ENCODE peak calls at places on chromosome 15, in nine cellular contexts. U is fibroblast of villous mesenchyme; B is activated T-cell treated with anti-CD3 and anti-CD28 coated beads, Interleukin-2, amount 50 U/mL, for 4 hours; P is GM10248; W is COR-L47; L is H54; Y is EL; R is body of pancreas; H is PC-9. Z is an unnamed sample.

GRCh38 chr15:66673410-66674322 is 28.4 kb upstream of the SMAD6 start:
- DNase-seq in R (no peak), L (no peak), W (no peak), Y (peak; percentile 19), H (no peak), P (peak; percentile 59), U (peak; percentile 44), B (no peak), Z (peak; percentile 84)

GRCh38 chr15:101578443-101578894 is 73.7 kb downstream of the TM2D3 start:
- DNase-seq in W (peak; percentile 11), Y (no peak), H (no peak), R (peak; percentile 63), L (no peak), U (peak; percentile 32), B (no peak), P (peak; percentile 63), Z (no peak)

GRCh38 chr15:31803388-31803884 is 226.9 kb upstream of the CHRNA7 start:
- DNase-seq in P (no peak), R (no peak), W (no peak), Y (no peak), H (no peak), U (no peak), L (no peak), B (no peak), Z (no peak)

GRCh38 chr15:64813075-64813474 is 12.4 kb downstream of the PIF1 start:
- DNase-seq in B (no peak), H (no peak), L (no peak), R (peak; percentile 41), U (peak; percentile 45), Y (peak; percentile 49), P (no peak), W (no peak), Z (no peak)

GRCh38 chr15:47184003-47184404 is 533.3 kb upstream of the SEMA6D start:
- DNase-seq in R (peak; percentile 28), B (no peak), U (peak; percentile 4), Y (no peak), W (peak; percentile 85), P (peak; percentile 21), L (no peak), H (no peak), Z (no peak)

GRCh38 chr15:52912172-52912571 is 122.0 kb upstream of the ONECUT1 start:
- DNase-seq in P (no peak), U (no peak), B (no peak), W (no peak), Y (no peak), L (no peak), H (no peak), R (no peak), Z (no peak)

GRCh38 chr15:36469567-36469966 is 109.9 kb upstream of the CDIN1 start:
- DNase-seq in P (no peak), Y (peak; percentile 59), B (no peak), R (no peak), L (peak; percentile 4), W (no peak), U (no peak), H (no peak), Z (no peak)

GRCh38 chr15:84731774-84732173 is 15.8 kb upstream of the SEC11A start:
- DNase-seq in H (no peak), P (no peak), W (no peak), Y (peak; percentile 58), L (no peak), U (peak; percentile 30), B (no peak), R (no peak), Z (no peak)

GRCh38 chr15:90160781-90161727 is 40.1 kb upstream of the SEMA4B start:
- DNase-seq in H (peak; percentile 96), U (no peak), Y (no peak), L (no peak), B (no peak), W (peak; percentile 87), P (no peak), R (peak; percentile 96), Z (no peak)

GRCh38 chr15:77702211-77702957 is 69.7 kb upstream of the LINGO1 start:
- DNase-seq in Y (peak; percentile 12), P (peak; percentile 53), L (peak; percentile 39), B (no peak), R (no peak), W (no peak), H (no peak), U (peak; percentile 22), Z (peak; percentile 7)

GRCh38 chr15:85296615-85297402 is 83.6 kb upstream of the AKAP13 start:
- DNase-seq in W (peak; percentile 66), R (peak; percentile 75), P (peak; percentile 77), L (peak; percentile 22), U (peak; percentile 86), Y (peak; percentile 84), H (peak; percentile 55), B (peak; percentile 62), Z (peak; percentile 91)

GRCh38 chr15:96585634-96586386 is 255.3 kb downstream of the NR2F2 start:
- DNase-seq in Y (peak; percentile 28), L (no peak), P (no peak), W (peak; percentile 37), U (peak; percentile 27), B (no peak), R (no peak), H (no peak), Z (no peak)

GRCh38 chr15:70242962-70243685 is 145.4 kb upstream of the TLE3 start:
- DNase-seq in H (peak; percentile 72), L (no peak), B (no peak), W (no peak), Y (no peak), R (no peak), U (no peak), P (no peak), Z (no peak)

GRCh38 chr15:85771781-85772445 is 22.8 kb downstream of the KLHL25 start:
- DNase-seq in H (no peak), P (no peak), R (no peak), Y (no peak), W (no peak), B (no peak), L (no peak), U (peak; percentile 40), Z (no peak)

GRCh38 chr15:60815321-60815720 is 336.4 kb upstream of the ICE2 start:
- DNase-seq in P (no peak), H (no peak), U (no peak), R (no peak), W (no peak), Y (no peak), B (no peak), L (no peak), Z (no peak)

GRCh38 chr15:25790003-25790660 is 73.0 kb downstream of the ATP10A start:
- DNase-seq in U (peak; percentile 41), P (no peak), W (no peak), L (no peak), B (peak; percentile 29), Y (peak; percentile 79), R (peak; percentile 14), H (no peak), Z (peak; percentile 34)

GRCh38 chr15:68427366-68427765 is 4.6 kb downstream of the ITGA11 start:
- DNase-seq in L (no peak), H (no peak), P (no peak), R (no peak), U (no peak), W (no peak), Y (no peak), B (no peak), Z (peak; percentile 8)

GRCh38 chr15:89496155-89497098 is at the start of gene RHCG:
- DNase-seq in U (peak; percentile 27), H (no peak), Y (peak; percentile 16), L (no peak), B (no peak), R (peak; percentile 49), W (peak; percentile 89), P (peak; percentile 43), Z (no peak)

GRCh38 chr15:101053261-101053660 is 134.1 kb downstream of the LRRK1 start:
- DNase-seq in U (no peak), B (no peak), R (no peak), L (no peak), P (no peak), W (no peak), H (no peak), Y (no peak), Z (no peak)

GRCh38 chr15:70171224-70171886 is 73.6 kb upstream of the TLE3 start:
- DNase-seq in P (no peak), B (no peak), L (no peak), Y (no peak), U (no peak), W (no peak), R (no peak), H (no peak), Z (no peak)

GRCh38 chr15:92294759-92295158 is 98.9 kb upstream of the ST8SIA2 start:
- DNase-seq in Y (no peak), R (no peak), B (no peak), W (no peak), H (no peak), P (no peak), U (no peak), L (no peak), Z (no peak)

GRCh38 chr15:90481023-90481422 is 48.7 kb upstream of the CRTC3 start:
- DNase-seq in B (peak; percentile 4), Y (no peak), R (no peak), U (no peak), L (no peak), H (no peak), W (no peak), P (no peak), Z (peak; percentile 36)

GRCh38 chr15:61479601-61480000 is 250.5 kb upstream of the RORA start:
- DNase-seq in L (no peak), H (no peak), W (no peak), Y (peak; percentile 1), P (no peak), B (no peak), R (no peak), U (peak; percentile 2), Z (no peak)

GRCh38 chr15:72155021-72155621 is 36.9 kb downstream of the SENP8 start:
- DNase-seq in L (no peak), U (peak; percentile 16), B (no peak), P (no peak), Y (peak; percentile 42), R (peak; percentile 98), H (peak; percentile 77), W (peak; percentile 80), Z (no peak)

GRCh38 chr15:83289160-83289559 is 4.7 kb upstream of the BNC1 start:
- DNase-seq in L (no peak), H (no peak), R (no peak), Y (peak; percentile 34), P (no peak), W (no peak), U (no peak), B (no peak), Z (no peak)

GRCh38 chr15:86903642-86904421 is 824.2 kb downstream of the AGBL1 start:
- DNase-seq in B (no peak), W (no peak), R (no peak), U (no peak), L (no peak), Y (no peak), H (no peak), P (no peak), Z (no peak)

GRCh38 chr15:101175396-101175795 is 76.5 kb downstream of the CHSY1 start:
- DNase-seq in L (no peak), P (no peak), B (no peak), H (no peak), W (no peak), U (no peak), Y (no peak), R (no peak), Z (no peak)

GRCh38 chr15:43930079-43930478 is 103.3 kb downstream of the WDR76 start:
- DNase-seq in B (no peak), R (no peak), L (peak; percentile 34), U (no peak), P (no peak), Y (peak; percentile 13), H (peak; percentile 52), W (no peak), Z (no peak)

GRCh38 chr15:72722071-72722696 is 36.2 kb downstream of the BBS4 start:
- DNase-seq in Y (peak; percentile 65), W (peak; percentile 52), R (peak; percentile 70), B (peak; percentile 60), H (peak; percentile 53), P (peak; percentile 49), U (peak; percentile 77), L (peak; percentile 6), Z (peak; percentile 69)

GRCh38 chr15:96312641-96313335 is 17.7 kb upstream of the NR2F2 start:
- DNase-seq in P (no peak), R (no peak), U (no peak), B (no peak), Y (peak; percentile 60), W (no peak), L (no peak), H (peak; percentile 85), Z (no peak)

GRCh38 chr15:68584704-68585573 is 6.1 kb downstream of the CORO2B start:
- DNase-seq in B (no peak), R (no peak), H (no peak), L (no peak), P (no peak), U (no peak), W (peak; percentile 97), Y (no peak), Z (no peak)